ENCODE peak calls at places on chromosomes 4 and X, in six cellular contexts. X is NCI-H774; Z is stimulated activated CD8-positive, alpha-beta memory T cell treated with anti-CD3 and anti-CD28 coated beads, Interleukin-7, amount 100 ng/mL, for 1 hour; H is astrocyte of the spinal cord; L is GDM1; A is progenitor cell of endocrine pancreas. B is an unnamed sample.

GRCh38 chr4:149959391-149959790 is 118.9 kb upstream of the DCLK2 start:
- DNase-seq in H (no peak), A (no peak), L (no peak), X (no peak), Z (no peak), B (no peak)

GRCh38 chr4:40731792-40732245 is 17.9 kb upstream of the NSUN7 start:
- DNase-seq in H (no peak), Z (no peak), A (no peak), X (peak; percentile 69), L (no peak), B (no peak)

GRCh38 chr4:88653371-88653946 is 44.2 kb downstream of the NAP1L5 start:
- DNase-seq in L (no peak), H (no peak), X (no peak), Z (no peak), A (no peak), B (no peak)

GRCh38 chr4:119300072-119300387 is 21.9 kb downstream of the FABP2 start:
- DNase-seq in A (no peak), X (no peak), L (no peak), Z (peak; percentile 11), H (no peak), B (peak; percentile 14)

GRCh38 chr4:986428-986948 is 356 bp upstream of the IDUA start:
- DNase-seq in A (no peak), L (no peak), H (no peak), Z (no peak), X (no peak), B (no peak)

GRCh38 chrX:68827848-68828562 is 816 bp upstream of the EFNB1 start:
- DNase-seq in X (peak; percentile 23), H (peak; percentile 81), A (peak; percentile 70), L (peak; percentile 54), Z (peak; percentile 58), B (peak; percentile 63)

GRCh38 chrX:40008841-40009461 is 88.8 kb downstream of the BCOR start:
- DNase-seq in X (peak; percentile 32), Z (no peak), A (no peak), L (no peak), H (no peak), B (peak; percentile 47)

GRCh38 chr4:1541449-1542225 is 135.4 kb upstream of the NKX1-1 start:
- DNase-seq in L (no peak), H (no peak), A (no peak), Z (no peak), X (no peak), B (no peak)

GRCh38 chr4:108931926-108932325 is 169.1 kb upstream of the ETNPPL start:
- DNase-seq in H (no peak), X (no peak), L (no peak), A (no peak), Z (no peak), B (no peak)

GRCh38 chr4:180169966-180170365 is 2073.2 kb upstream of the TENM3 start:
- DNase-seq in Z (no peak), H (no peak), A (no peak), X (no peak), L (no peak), B (no peak)